ENCODE peak calls at places on chromosome 2, in six cellular contexts. F is tibial artery; J is right cardiac atrium; P is Jurkat, Clone E6-1; Z is activated naive CD4-positive, alpha-beta T cell treated with anti-CD3 and anti-CD28 coated beads for 36 hours; O is A172. W is an unnamed sample.
A peak's percentile ranks its signal among the peaks of the same experiment; 100 is the strongest.

GRCh38 chr2:101722878-101723277 is 25.4 kb downstream of the MAP4K4 start:
- DNase-seq in F (no peak), J (no peak), P (no peak), Z (no peak), O (no peak), W (no peak)

GRCh38 chr2:178247255-178247654 is 52.9 kb downstream of the OSBPL6 start:
- DNase-seq in F (no peak), J (no peak), P (no peak), Z (no peak), O (no peak), W (no peak)

GRCh38 chr2:148524519-148524919 is 120.0 kb upstream of the EPC2 start:
- DNase-seq in F (no peak), J (no peak), P (peak; percentile 93), Z (peak; percentile 87), O (no peak), W (peak; percentile 74)

GRCh38 chr2:58039170-58039611 is 7.4 kb upstream of the VRK2 start:
- DNase-seq in F (no peak), J (no peak), P (no peak), Z (no peak), O (no peak), W (no peak)

GRCh38 chr2:130393318-130393910 is 37.6 kb downstream of the PTPN18 start:
- DNase-seq in F (no peak), J (no peak), P (no peak), Z (no peak), O (peak; percentile 61), W (no peak)

GRCh38 chr2:213162515-213163118 is 11.2 kb upstream of the IKZF2 start:
- DNase-seq in F (no peak), J (no peak), P (no peak), Z (no peak), O (no peak), W (no peak)

GRCh38 chr2:240214790-240215675 is 74.6 kb upstream of the OTOS start:
- DNase-seq in F (peak; percentile 61), J (no peak), P (no peak), Z (no peak), O (no peak), W (no peak)

GRCh38 chr2:149438260-149438960 is 108.0 kb downstream of the LYPD6 start:
- DNase-seq in F (no peak), J (no peak), P (no peak), Z (no peak), O (no peak), W (no peak)

GRCh38 chr2:216181953-216182352 is 72.8 kb downstream of the XRCC5 start:
- DNase-seq in F (no peak), J (no peak), P (no peak), Z (no peak), O (peak; percentile 18), W (no peak)

GRCh38 chr2:25558262-25558661 is 115.1 kb downstream of the DTNB start:
- DNase-seq in F (no peak), J (no peak), P (peak; percentile 92), Z (peak; percentile 58), O (peak; percentile 82), W (peak; percentile 68)

GRCh38 chr2:239006886-239007285 is 159.0 kb downstream of the TWIST2 start:
- DNase-seq in F (no peak), J (no peak), P (no peak), Z (no peak), O (peak; percentile 75), W (no peak)

GRCh38 chr2:196372811-196373664 is 201.7 kb upstream of the STK17B start:
- DNase-seq in F (no peak), J (peak; percentile 35), P (no peak), Z (no peak), O (no peak), W (no peak)

GRCh38 chr2:101830555-101830954 is 133.0 kb downstream of the MAP4K4 start:
- DNase-seq in F (no peak), J (no peak), P (no peak), Z (peak; percentile 74), O (peak; percentile 45), W (no peak)

GRCh38 chr2:25125949-25126348 is 42.4 kb downstream of the POMC start:
- DNase-seq in F (no peak), J (peak; percentile 44), P (no peak), Z (no peak), O (no peak), W (no peak)

GRCh38 chr2:241635756-241636155 is 1.2 kb downstream of the THAP4 start:
- DNase-seq in F (no peak), J (no peak), P (no peak), Z (no peak), O (no peak), W (no peak)

GRCh38 chr2:157727693-157728092 is 99.0 kb upstream of the ACVR1C start:
- DNase-seq in F (no peak), J (no peak), P (no peak), Z (no peak), O (no peak), W (no peak)

GRCh38 chr2:20663196-20664070 is 3.5 kb upstream of the GDF7 start:
- DNase-seq in F (peak; percentile 54), J (no peak), P (no peak), Z (no peak), O (no peak), W (no peak)

GRCh38 chr2:74815955-74816354 is 18.0 kb upstream of the HK2 start:
- DNase-seq in F (no peak), J (no peak), P (no peak), Z (no peak), O (no peak), W (no peak)